ENCODE peak calls at places on chromosomes 3 and 15, in five cellular contexts. One of them, this sample, is unnamed. For H3K27me3, the result is how much of the 10 kb centered on the place peaks cover.

GRCh38 chr15:90955911-90956310 is 1.2 kb downstream of the RCCD1 start:
- DNase-seq in Peyer's patch: no peak
- DNase-seq in ovary: peak
- DNase-seq in HCT116: no peak
- DNase-seq in H1: no peak
- DNase-seq in this sample: peak

GRCh38 chr3:36381311-36381956 is 1.1 kb downstream of the STAC start:
- DNase-seq in H1: no peak
- DNase-seq in ovary: no peak
- DNase-seq in Peyer's patch: no peak
- DNase-seq in HCT116: no peak
- DNase-seq in this sample: no peak

GRCh38 chr3:58041182-58041825 is 33.1 kb downstream of the FLNB start:
- DNase-seq in H1: peak
- DNase-seq in HCT116: no peak
- DNase-seq in Peyer's patch: no peak
- DNase-seq in ovary: peak
- DNase-seq in this sample: no peak

GRCh38 chr3:62835594-62836236 is 39.5 kb downstream of the CADPS start:
- DNase-seq in H1: no peak
- DNase-seq in HCT116: no peak
- DNase-seq in ovary: no peak
- DNase-seq in Peyer's patch: no peak
- DNase-seq in this sample: no peak

GRCh38 chr3:36678216-36679013 is 85.9 kb downstream of the DCLK3 start:
- DNase-seq in ovary: no peak
- DNase-seq in Peyer's patch: no peak
- DNase-seq in H1: no peak
- DNase-seq in HCT116: no peak
- DNase-seq in this sample: no peak

GRCh38 chr3:149763565-149763964 is 11.3 kb upstream of the COMMD2 start:
- DNase-seq in HCT116: no peak
- DNase-seq in H1: no peak
- DNase-seq in ovary: no peak
- DNase-seq in Peyer's patch: no peak
- DNase-seq in this sample: no peak

GRCh38 chr3:193897791-193898190 is 238.2 kb upstream of the HES1 start:
- DNase-seq in HCT116: no peak
- DNase-seq in Peyer's patch: no peak
- DNase-seq in H1: no peak
- DNase-seq in ovary: peak
- DNase-seq in this sample: no peak

GRCh38 chr3:165404357-165405042 is 208.3 kb upstream of the SLITRK3 start:
- DNase-seq in ovary: no peak
- DNase-seq in HCT116: no peak
- DNase-seq in Peyer's patch: no peak
- DNase-seq in H1: no peak
- DNase-seq in this sample: no peak

GRCh38 chr15:68528891-68529290 is 49.9 kb upstream of the CORO2B start:
- DNase-seq in Peyer's patch: no peak
- DNase-seq in HCT116: no peak
- DNase-seq in H1: no peak
- DNase-seq in ovary: no peak
- DNase-seq in this sample: no peak

GRCh38 chr3:46607603-46608028 is 4.7 kb upstream of the FAM240A start:
- DNase-seq in H1: no peak
- DNase-seq in ovary: no peak
- DNase-seq in Peyer's patch: no peak
- DNase-seq in HCT116: peak
- DNase-seq in this sample: no peak

GRCh38 chr3:169453256-169454059 is 210.1 kb downstream of the MECOM start:
- DNase-seq in HCT116: no peak
- DNase-seq in ovary: no peak
- DNase-seq in H1: no peak
- DNase-seq in Peyer's patch: no peak
- DNase-seq in this sample: no peak

GRCh38 chr3:10570196-10570946 is 65.0 kb upstream of the ATP2B2 start:
- DNase-seq in HCT116: no peak
- DNase-seq in ovary: no peak
- DNase-seq in H1: no peak
- DNase-seq in Peyer's patch: no peak
- DNase-seq in this sample: no peak

GRCh38 chr3:54339608-54340007 is 217.3 kb downstream of the CACNA2D3 start:
- DNase-seq in Peyer's patch: no peak
- DNase-seq in H1: no peak
- DNase-seq in HCT116: no peak
- DNase-seq in ovary: no peak
- DNase-seq in this sample: no peak
- TF ChIP-seq POLR2A in Peyer's patch: no peak
- TF ChIP-seq POLR2A in H1: no peak
- TF ChIP-seq POLR2A in HCT116: no peak
- TF ChIP-seq POLR2A in ovary: no peak
- TF ChIP-seq POLR2A in this sample: no peak

DNA sequence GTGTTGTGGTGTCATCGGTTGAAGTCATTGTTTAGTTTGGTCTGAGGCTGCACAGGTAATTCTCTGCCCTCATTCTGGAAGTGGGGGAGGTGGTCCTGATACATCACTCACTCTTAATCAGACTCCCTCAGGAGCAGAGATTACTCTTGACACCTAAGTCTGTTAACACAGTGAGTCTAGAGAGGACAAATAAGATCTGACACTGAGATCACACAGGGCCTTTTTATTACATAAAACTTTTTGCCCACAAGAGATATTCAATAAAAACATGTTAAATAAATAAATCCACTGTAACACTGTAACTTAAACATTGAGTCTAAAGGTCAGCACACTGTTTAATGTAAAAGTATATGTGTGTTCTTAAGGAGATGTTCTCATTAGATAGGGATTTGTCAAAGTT is 57.1 kb upstream of the MBNL1 start:
- DNase-seq in H1: no peak
- DNase-seq in Peyer's patch: no peak
- DNase-seq in HCT116: no peak
- DNase-seq in ovary: no peak
- DNase-seq in this sample: no peak
- H3K27ac ChIP-seq in H1: no peak
- H3K27ac ChIP-seq in Peyer's patch: no peak
- H3K27ac ChIP-seq in HCT116: no peak
- H3K27ac ChIP-seq in ovary: no peak
- H3K27ac ChIP-seq in this sample: peak

GRCh38 chr15:96417760-96418130 is 87.2 kb downstream of the NR2F2 start:
- DNase-seq in H1: no peak
- DNase-seq in HCT116: no peak
- DNase-seq in ovary: no peak
- DNase-seq in Peyer's patch: no peak
- DNase-seq in this sample: no peak
- H3K27me3 ChIP-seq in H1: half or more
- H3K27me3 ChIP-seq in HCT116: half or more
- H3K27me3 ChIP-seq in ovary: under half
- H3K27me3 ChIP-seq in Peyer's patch: under half
- H3K27me3 ChIP-seq in this sample: half or more

GRCh38 chr15:78507831-78508160 is 419 bp downstream of the HYKK start:
- DNase-seq in HCT116: no peak
- DNase-seq in H1: peak
- DNase-seq in ovary: no peak
- DNase-seq in Peyer's patch: no peak
- DNase-seq in this sample: no peak

GRCh38 chr15:78509726-78510312 is 2.4 kb downstream of the HYKK start:
- DNase-seq in Peyer's patch: no peak
- DNase-seq in HCT116: no peak
- DNase-seq in H1: no peak
- DNase-seq in ovary: no peak
- DNase-seq in this sample: no peak

GRCh38 chr15:78508272-78508671 is 895 bp downstream of the HYKK start:
- DNase-seq in Peyer's patch: peak
- DNase-seq in H1: no peak
- DNase-seq in HCT116: no peak
- DNase-seq in ovary: no peak
- DNase-seq in this sample: no peak

GRCh38 chr15:78502641-78503040 is 4.7 kb upstream of the HYKK start:
- DNase-seq in H1: no peak
- DNase-seq in Peyer's patch: no peak
- DNase-seq in ovary: no peak
- DNase-seq in HCT116: no peak
- DNase-seq in this sample: no peak

DNA sequence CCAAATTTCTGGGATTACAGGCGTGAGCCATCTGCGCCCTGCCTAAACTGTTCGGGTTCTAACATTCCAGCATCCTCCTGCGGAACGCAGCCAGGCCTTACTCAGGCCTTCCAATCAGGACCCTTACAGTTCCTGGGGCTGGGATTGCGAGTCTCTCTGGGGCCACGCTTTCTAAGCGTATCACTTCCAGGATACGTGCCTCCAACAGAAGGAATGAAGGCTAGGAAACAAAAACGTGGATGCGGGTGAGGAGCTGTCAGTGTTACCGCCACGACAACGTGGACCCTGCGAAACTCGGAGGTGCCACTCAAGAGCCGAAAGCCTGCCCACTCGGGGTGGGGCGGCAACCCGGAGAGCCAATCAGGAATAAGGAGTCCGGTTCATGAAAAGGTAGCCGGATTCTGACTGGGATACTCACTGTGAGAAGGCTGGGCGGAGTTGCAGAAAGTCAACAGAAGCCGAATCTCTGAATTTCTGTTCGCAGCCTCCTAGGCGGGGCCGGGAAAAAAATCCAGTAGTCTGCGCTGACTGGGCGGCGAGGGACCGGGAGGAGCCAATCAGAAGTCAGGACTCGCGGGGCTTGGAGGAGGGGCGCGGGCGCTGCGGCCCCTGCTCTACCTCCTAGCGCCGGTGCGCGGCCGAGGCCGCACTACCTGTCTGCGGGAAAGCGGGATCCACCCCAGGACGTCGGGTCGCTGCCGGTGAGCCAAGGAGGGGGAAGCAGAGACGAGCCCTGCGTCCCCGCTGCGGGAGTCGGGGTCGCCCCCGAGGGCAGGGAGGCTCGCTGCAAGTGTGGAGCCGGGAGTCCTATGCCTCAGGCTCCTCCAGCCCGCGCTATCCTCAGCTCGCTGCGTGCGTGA is at the start of gene HYKK:
- DNase-seq in ovary: peak
- DNase-seq in H1: peak
- DNase-seq in HCT116: peak
- DNase-seq in Peyer's patch: peak
- DNase-seq in this sample: peak
- TF ChIP-seq POLR2A in ovary: no peak
- TF ChIP-seq POLR2A in H1: no peak
- TF ChIP-seq POLR2A in HCT116: peak
- TF ChIP-seq POLR2A in Peyer's patch: peak
- TF ChIP-seq POLR2A in this sample: peak

GRCh38 chr3:28239108-28239507 is 2.3 kb upstream of the CMC1 start:
- DNase-seq in HCT116: no peak
- DNase-seq in ovary: no peak
- DNase-seq in H1: no peak
- DNase-seq in Peyer's patch: no peak
- DNase-seq in this sample: no peak
- H3K27ac ChIP-seq in HCT116: no peak
- H3K27ac ChIP-seq in ovary: no peak
- H3K27ac ChIP-seq in H1: no peak
- H3K27ac ChIP-seq in Peyer's patch: no peak
- H3K27ac ChIP-seq in this sample: no peak

GRCh38 chr3:122183893-122184590 is 574 bp downstream of the CASR start:
- DNase-seq in Peyer's patch: peak
- DNase-seq in HCT116: no peak
- DNase-seq in H1: peak
- DNase-seq in ovary: no peak
- DNase-seq in this sample: no peak
- H3K27me3 ChIP-seq in Peyer's patch: under half
- H3K27me3 ChIP-seq in HCT116: under half
- H3K27me3 ChIP-seq in H1: under half
- H3K27me3 ChIP-seq in ovary: under half
- H3K27me3 ChIP-seq in this sample: under half

DNA sequence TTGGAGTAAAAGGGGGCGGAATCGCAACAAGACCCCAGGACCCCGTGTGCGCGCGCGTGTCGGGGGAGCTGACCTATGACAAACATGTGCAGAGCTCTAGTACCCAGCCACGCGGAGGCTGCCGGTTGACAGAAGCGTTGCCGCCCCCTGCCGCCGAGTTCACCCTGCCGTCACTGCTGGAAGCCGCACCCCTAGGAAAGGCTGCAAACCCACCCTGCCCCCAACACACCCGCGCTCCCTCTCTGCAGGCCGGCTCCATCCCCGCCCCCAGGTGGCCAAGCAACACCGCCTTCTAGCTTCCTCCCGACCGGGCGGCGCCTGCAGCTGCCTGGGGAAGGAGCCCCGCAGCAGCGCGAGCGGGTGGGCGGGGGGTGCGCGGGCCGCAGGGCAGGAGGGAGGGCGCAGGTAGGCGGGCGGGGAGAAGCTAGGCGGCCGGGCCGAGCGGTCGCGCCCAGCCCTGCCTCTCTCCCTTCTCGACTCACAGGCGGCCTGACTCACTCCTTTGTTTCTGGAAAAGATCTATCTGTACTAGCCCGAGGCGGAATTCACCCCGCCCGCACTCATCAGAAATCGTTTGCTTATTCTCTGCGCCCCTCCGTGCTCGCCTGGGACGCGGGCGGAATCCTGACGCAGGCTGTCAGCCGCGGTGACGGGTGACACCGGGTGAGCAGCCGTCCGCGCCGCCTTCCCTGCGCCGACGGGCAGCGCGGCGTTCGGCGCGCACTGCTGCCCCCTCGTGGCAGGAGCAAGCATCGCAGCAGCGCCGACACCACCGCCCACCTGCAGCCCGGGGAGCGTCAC is 160.8 kb downstream of the GAP43 start:
- DNase-seq in Peyer's patch: peak
- DNase-seq in ovary: peak
- DNase-seq in H1: peak
- DNase-seq in HCT116: peak
- DNase-seq in this sample: peak
- TF ChIP-seq POLR2A in Peyer's patch: no peak
- TF ChIP-seq POLR2A in ovary: peak
- TF ChIP-seq POLR2A in H1: no peak
- TF ChIP-seq POLR2A in HCT116: no peak
- TF ChIP-seq POLR2A in this sample: peak

GRCh38 chr3:155702745-155703581 is 41.9 kb downstream of the PLCH1 start:
- DNase-seq in HCT116: no peak
- DNase-seq in H1: no peak
- DNase-seq in ovary: no peak
- DNase-seq in Peyer's patch: no peak
- DNase-seq in this sample: no peak

GRCh38 chr3:155701882-155702465 is 42.9 kb downstream of the PLCH1 start:
- DNase-seq in ovary: no peak
- DNase-seq in Peyer's patch: no peak
- DNase-seq in H1: no peak
- DNase-seq in HCT116: peak
- DNase-seq in this sample: no peak

GRCh38 chr3:155704041-155704440 is 40.8 kb downstream of the PLCH1 start:
- DNase-seq in HCT116: no peak
- DNase-seq in Peyer's patch: no peak
- DNase-seq in H1: no peak
- DNase-seq in ovary: no peak
- DNase-seq in this sample: no peak

GRCh38 chr3:155704771-155705559 is 39.9 kb downstream of the PLCH1 start:
- DNase-seq in H1: no peak
- DNase-seq in Peyer's patch: no peak
- DNase-seq in HCT116: no peak
- DNase-seq in ovary: no peak
- DNase-seq in this sample: no peak
- H3K27ac ChIP-seq in H1: no peak
- H3K27ac ChIP-seq in Peyer's patch: no peak
- H3K27ac ChIP-seq in HCT116: no peak
- H3K27ac ChIP-seq in ovary: no peak
- H3K27ac ChIP-seq in this sample: no peak

This sample was measured in transverse colon.